ENCODE peak calls at places on chromosomes 12 and 14, in four cellular contexts. Z is heart left ventricle; M is CD4-positive, CD25-positive, alpha-beta regulatory T cell; Y is ovary. R is an unnamed sample.

GRCh38 chr14:74141703-74142102 is 56.9 kb downstream of the LIN52 start:
- DNase-seq in Z (no peak), M (no peak), Y (no peak), R (no peak)

GRCh38 chr14:61466249-61466904 is 145.0 kb downstream of the PRKCH start:
- DNase-seq in Z (peak; percentile 75), M (no peak), Y (peak; percentile 88), R (no peak)

GRCh38 chr14:73239463-73240241 is 2.3 kb downstream of the PAPLN start:
- DNase-seq in Z (peak; percentile 56), M (no peak), Y (peak; percentile 83), R (no peak)

GRCh38 chr12:108657130-108657745 is 23.5 kb upstream of the SELPLG start:
- DNase-seq in Z (no peak), M (no peak), Y (no peak), R (no peak)

GRCh38 chr12:109740694-109741245 is 27.1 kb downstream of the FAM222A start:
- DNase-seq in Z (no peak), M (no peak), Y (peak; percentile 28), R (peak; percentile 13)

GRCh38 chr12:63846249-63846967 is 1.9 kb downstream of the SRGAP1 start:
- DNase-seq in Z (no peak), M (no peak), Y (no peak), R (no peak)

GRCh38 chr12:82517808-82518207 is 159.5 kb downstream of the METTL25 start:
- DNase-seq in Z (no peak), M (no peak), Y (no peak), R (no peak)

GRCh38 chr12:92210062-92210461 is 64.4 kb upstream of the BTG1 start:
- DNase-seq in Z (no peak), M (no peak), Y (no peak), R (no peak)

GRCh38 chr12:72074065-72074464 is 135.4 kb downstream of the TPH2 start:
- DNase-seq in Z (no peak), M (no peak), Y (no peak), R (no peak)

GRCh38 chr12:25056011-25056410 is 107.1 kb upstream of the BCAT1 start:
- DNase-seq in Z (no peak), M (no peak), Y (no peak), R (no peak)

GRCh38 chr12:64173456-64173855 is 48.6 kb downstream of the KICS2 start:
- DNase-seq in Z (no peak), M (no peak), Y (no peak), R (no peak)

GRCh38 chr14:76761849-76762616 is 765 bp downstream of the VASH1 start:
- DNase-seq in Z (no peak), M (no peak), Y (peak; percentile 45), R (no peak)

GRCh38 chr14:74176404-74176788 is 62.9 kb upstream of the VSX2 start:
- DNase-seq in Z (no peak), M (no peak), Y (no peak), R (no peak)

GRCh38 chr14:69860221-69860620 is 19.0 kb upstream of the SMOC1 start:
- DNase-seq in Z (no peak), M (no peak), Y (no peak), R (no peak)

GRCh38 chr14:69855180-69855817 is 23.9 kb upstream of the SMOC1 start:
- DNase-seq in Z (no peak), M (no peak), Y (no peak), R (no peak)

GRCh38 chr14:69859591-69859990 is 19.6 kb upstream of the SMOC1 start:
- DNase-seq in Z (no peak), M (no peak), Y (no peak), R (no peak)

GRCh38 chr14:69861170-69861569 is 18.0 kb upstream of the SMOC1 start:
- DNase-seq in Z (no peak), M (no peak), Y (no peak), R (no peak)

DNA sequence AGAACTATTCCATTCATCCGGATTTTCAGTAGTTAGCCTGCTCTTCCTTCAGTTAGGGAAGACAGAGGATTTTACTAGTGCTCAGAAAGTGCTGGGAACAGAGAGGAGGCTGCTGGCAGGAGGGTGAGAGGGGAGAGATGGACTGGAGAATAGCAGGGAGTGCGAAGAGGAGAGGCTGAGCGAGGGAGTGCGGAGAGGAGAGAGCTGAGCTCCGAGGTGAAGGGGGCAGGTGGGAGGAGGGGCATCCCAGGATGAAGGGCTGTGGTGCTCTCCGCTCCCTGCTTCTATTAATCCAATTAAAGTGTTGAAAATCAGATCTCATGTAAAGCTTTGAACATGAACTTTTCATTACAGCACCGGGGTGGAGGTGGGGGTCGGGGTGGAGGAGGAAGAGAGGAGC is 20.4 kb upstream of the SMOC1 start:
- DNase-seq in Z (no peak), M (no peak), Y (no peak), R (no peak)
- H3K27me3 ChIP-seq in Z (no peaks in the 10 kb centered on the region), M (no peaks in the 10 kb centered on the region), Y (no peaks in the 10 kb centered on the region), R (no peaks in the 10 kb centered on the region)

GRCh38 chr14:22567437-22567836 is 21.6 kb downstream of the DAD1 start:
- DNase-seq in Z (no peak), M (no peak), Y (no peak), R (no peak)

GRCh38 chr14:22566845-22567244 is 22.2 kb downstream of the DAD1 start:
- DNase-seq in Z (no peak), M (no peak), Y (no peak), R (no peak)

GRCh38 chr14:22563987-22564386 is 25.0 kb downstream of the DAD1 start:
- DNase-seq in Z (no peak), M (no peak), Y (no peak), R (no peak)

GRCh38 chr14:22564463-22564862 is 24.6 kb downstream of the DAD1 start:
- DNase-seq in Z (no peak), M (no peak), Y (no peak), R (no peak)

DNA sequence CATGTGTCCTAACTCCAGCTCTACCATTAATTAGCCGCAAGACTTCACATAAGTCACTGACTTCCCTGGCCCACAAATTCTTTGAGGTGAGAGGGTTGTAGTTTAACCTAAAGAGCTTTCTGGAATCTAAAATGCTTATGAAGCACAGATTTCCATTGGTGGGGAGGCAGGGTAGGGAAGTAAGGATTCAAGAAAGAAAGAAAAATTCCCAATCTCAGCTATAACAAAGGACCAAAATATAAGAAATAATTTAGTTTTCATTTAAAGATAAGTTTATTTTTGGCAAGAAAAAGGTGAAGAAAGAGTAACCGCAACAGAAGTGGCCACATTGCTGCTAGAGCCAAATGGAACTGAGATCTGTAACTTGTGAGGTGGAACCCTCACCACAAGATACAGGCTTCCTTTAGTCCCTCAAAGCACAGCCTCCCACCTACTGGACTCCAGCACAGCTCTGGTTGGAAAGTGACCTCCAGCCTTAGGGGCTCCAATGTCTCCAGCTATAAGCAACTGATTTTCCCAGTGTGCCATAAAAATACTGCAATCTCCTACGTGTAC is 23.6 kb downstream of the DAD1 start:
- DNase-seq in Z (no peak), M (no peak), Y (no peak), R (no peak)
- H3K36me3 ChIP-seq in Z (peaks cover 39% of the 10 kb centered on the region), M (peaks cover under 1% of the 10 kb centered on the region), Y (no peaks in the 10 kb centered on the region), R (no peaks in the 10 kb centered on the region)

GRCh38 chr12:54581412-54581811 is 7.0 kb downstream of the PPP1R1A start:
- DNase-seq in Z (no peak), M (no peak), Y (no peak), R (no peak)
- H3K27me3 ChIP-seq in Z (no peaks in the 10 kb centered on the region), M (peaks cover 8% of the 10 kb centered on the region), Y (no peaks in the 10 kb centered on the region), R (no peaks in the 10 kb centered on the region)

GRCh38 chr14:103692871-103693270 is 22.4 kb downstream of the XRCC3 start:
- DNase-seq in Z (no peak), M (no peak), Y (peak; percentile 30), R (no peak)
- H3K36me3 ChIP-seq in Z (peaks cover 61% of the 10 kb centered on the region), M (peaks cover 64% of the 10 kb centered on the region), Y (no peaks in the 10 kb centered on the region), R (peaks cover 35% of the 10 kb centered on the region)

GRCh38 chr14:70823281-70823680 is 14.0 kb upstream of the MAP3K9 start:
- DNase-seq in Z (no peak), M (no peak), Y (no peak), R (no peak)
- H3K27me3 ChIP-seq in Z (peaks cover 5% of the 10 kb centered on the region), M (peaks cover 15% of the 10 kb centered on the region), Y (no peaks in the 10 kb centered on the region), R (no peaks in the 10 kb centered on the region)

DNA sequence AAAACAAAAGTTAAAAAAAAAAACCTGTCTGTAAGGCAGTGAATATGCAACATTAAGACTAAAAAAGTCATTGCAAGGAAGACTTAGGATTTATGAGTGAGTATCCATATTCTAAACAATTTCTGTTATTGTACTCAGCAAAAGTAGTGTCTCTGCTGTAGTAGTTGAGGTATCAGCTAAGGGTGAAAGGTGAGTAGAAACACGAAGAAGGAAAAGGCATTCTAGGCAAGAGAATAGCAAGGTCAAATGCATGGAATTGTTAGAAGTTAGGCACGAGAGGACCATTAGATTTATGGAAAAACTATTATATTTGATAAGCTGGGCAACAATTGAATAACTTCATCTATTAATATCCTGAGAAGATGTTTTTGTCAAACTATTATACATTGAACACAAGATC is 1.8 kb downstream of the EID3 start:
- DNase-seq in Z (no peak), M (no peak), Y (no peak), R (no peak)
- H3K36me3 ChIP-seq in Z (no peaks in the 10 kb centered on the region), M (peaks cover 3% of the 10 kb centered on the region), Y (no peaks in the 10 kb centered on the region), R (peaks cover 7% of the 10 kb centered on the region)

DNA sequence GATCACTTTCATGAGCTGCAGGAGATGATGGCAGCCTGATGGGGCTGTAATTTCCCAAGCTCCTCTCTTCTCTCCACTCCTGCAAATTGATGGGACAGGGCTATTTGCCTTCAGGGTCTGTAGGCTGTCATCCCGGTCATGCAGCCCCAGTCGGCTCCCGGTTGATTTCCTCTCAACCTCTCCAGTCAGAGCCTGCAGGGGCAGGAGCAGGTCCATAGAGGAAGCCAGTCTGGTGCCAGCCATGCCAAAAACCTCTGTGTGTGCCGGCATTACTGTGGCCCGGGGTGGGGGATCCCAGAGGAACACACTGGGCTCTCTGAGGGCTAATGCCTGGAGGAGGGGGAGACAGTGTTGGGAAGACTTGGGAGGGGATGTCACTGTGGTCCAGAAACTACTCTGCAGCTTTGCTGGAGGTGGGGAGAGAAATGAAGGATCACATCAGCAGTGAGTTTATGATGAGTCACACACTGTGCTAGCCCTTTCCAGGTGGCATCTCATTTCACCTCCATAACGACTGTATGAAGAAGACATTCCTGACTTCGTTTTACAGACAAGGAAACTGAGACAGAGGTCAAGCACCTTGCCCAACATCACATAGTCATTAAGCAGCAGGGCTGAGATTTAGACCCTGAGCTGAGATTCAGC is 46.6 kb upstream of the PRIMA1 start:
- DNase-seq in Z (no peak), M (no peak), Y (no peak), R (no peak)
- H3K27me3 ChIP-seq in Z (no peaks in the 10 kb centered on the region), M (no peaks in the 10 kb centered on the region), Y (no peaks in the 10 kb centered on the region), R (no peaks in the 10 kb centered on the region)

DNA sequence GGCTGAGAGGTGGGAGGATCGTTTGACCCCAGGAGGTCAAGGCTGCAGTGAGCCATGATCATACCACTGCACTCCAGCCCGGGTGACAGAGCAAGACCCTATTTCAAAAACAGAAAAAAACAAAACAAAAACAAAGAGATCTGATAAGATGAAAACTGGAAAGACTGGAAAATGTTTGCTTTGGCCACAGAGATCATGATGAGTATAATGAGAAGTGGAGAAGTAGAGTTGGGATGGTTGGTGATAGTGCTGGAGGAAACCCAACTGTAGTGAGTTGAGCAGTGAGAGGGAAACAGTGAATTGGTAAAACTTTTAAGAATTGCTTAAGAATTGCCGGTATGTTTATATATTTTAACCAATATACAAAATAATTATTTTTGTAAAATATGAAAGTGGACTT is 39.2 kb downstream of the MON2 start:
- DNase-seq in Z (no peak), M (no peak), Y (no peak), R (no peak)
- H3K36me3 ChIP-seq in Z (peaks cover 83% of the 10 kb centered on the region), M (peaks cover 56% of the 10 kb centered on the region), Y (no peaks in the 10 kb centered on the region), R (peaks cover 16% of the 10 kb centered on the region)

DNA sequence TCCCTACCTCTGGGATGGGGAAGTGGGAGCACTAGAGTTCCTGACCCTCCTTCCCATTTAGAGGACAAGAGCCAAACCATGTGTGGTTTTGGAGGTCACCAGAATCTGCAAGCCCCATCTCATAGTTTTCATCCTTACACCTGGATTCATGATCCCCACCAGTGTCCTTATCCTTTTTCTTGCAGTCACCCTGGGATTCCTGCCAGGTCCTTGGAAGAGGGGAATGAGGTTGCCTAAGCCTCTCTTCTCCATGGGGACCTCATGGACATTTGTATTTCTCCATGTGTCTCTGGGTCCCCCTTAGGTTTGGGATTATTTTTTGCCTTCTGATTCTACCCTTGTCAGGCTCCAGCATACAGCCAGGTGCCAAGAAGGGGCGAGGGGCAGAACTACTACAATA is 1.5 kb upstream of the WNT10B start:
- DNase-seq in Z (no peak), M (no peak), Y (no peak), R (no peak)
- H3K27me3 ChIP-seq in Z (peaks cover 84% of the 10 kb centered on the region), M (peaks cover 33% of the 10 kb centered on the region), Y (peaks cover under 1% of the 10 kb centered on the region), R (peaks cover 40% of the 10 kb centered on the region)

R was measured in right lobe of liver.